ENCODE peak calls at places on chromosomes 3 and 15, in eight cellular contexts. One of them, this sample, is unnamed.

GRCh38 chr15:77118787-77119410 is 48.0 kb upstream of the TSPAN3 start:
- DNase-seq in heart left ventricle: no peak
- DNase-seq in trophoblast cell: peak
- DNase-seq in breast epithelium: no peak
- DNase-seq in Peyer's patch: no peak
- DNase-seq in ovary: no peak
- DNase-seq in stomach: peak
- DNase-seq in HFF-Myc: peak
- DNase-seq in this sample: no peak

GRCh38 chr3:147699175-147699838 is 290.1 kb downstream of the ZIC1 start:
- DNase-seq in heart left ventricle: no peak
- DNase-seq in trophoblast cell: peak
- DNase-seq in breast epithelium: no peak
- DNase-seq in Peyer's patch: no peak
- DNase-seq in ovary: no peak
- DNase-seq in stomach: no peak
- DNase-seq in HFF-Myc: no peak
- DNase-seq in this sample: no peak

GRCh38 chr15:50907866-50908208 is 646 bp upstream of the AP4E1 start:
- DNase-seq in heart left ventricle: peak
- DNase-seq in trophoblast cell: peak
- DNase-seq in breast epithelium: no peak
- DNase-seq in Peyer's patch: no peak
- DNase-seq in ovary: no peak
- DNase-seq in stomach: peak
- DNase-seq in HFF-Myc: no peak
- DNase-seq in this sample: no peak

GRCh38 chr3:15982667-15983145 is 184.9 kb upstream of the ANKRD28 start:
- DNase-seq in heart left ventricle: no peak
- DNase-seq in trophoblast cell: peak
- DNase-seq in breast epithelium: no peak
- DNase-seq in Peyer's patch: no peak
- DNase-seq in ovary: no peak
- DNase-seq in stomach: no peak
- DNase-seq in HFF-Myc: peak
- DNase-seq in this sample: peak

GRCh38 chr3:32082727-32083126 is 23.7 kb upstream of the GPD1L start:
- DNase-seq in heart left ventricle: no peak
- DNase-seq in trophoblast cell: no peak
- DNase-seq in breast epithelium: no peak
- DNase-seq in Peyer's patch: no peak
- DNase-seq in ovary: no peak
- DNase-seq in stomach: no peak
- DNase-seq in HFF-Myc: no peak
- DNase-seq in this sample: no peak

GRCh38 chr3:85342915-85343314 is 384.1 kb downstream of the CADM2 start:
- DNase-seq in heart left ventricle: no peak
- DNase-seq in trophoblast cell: peak
- DNase-seq in breast epithelium: no peak
- DNase-seq in Peyer's patch: no peak
- DNase-seq in ovary: no peak
- DNase-seq in stomach: no peak
- DNase-seq in HFF-Myc: no peak
- DNase-seq in this sample: no peak

GRCh38 chr3:98333989-98334606 is 19.6 kb upstream of the OR5K4 start:
- DNase-seq in heart left ventricle: no peak
- DNase-seq in trophoblast cell: peak
- DNase-seq in breast epithelium: no peak
- DNase-seq in Peyer's patch: no peak
- DNase-seq in ovary: no peak
- DNase-seq in stomach: no peak
- DNase-seq in HFF-Myc: peak
- DNase-seq in this sample: no peak

GRCh38 chr3:133894334-133895207 is 1.1 kb downstream of the RAB6B start:
- DNase-seq in heart left ventricle: no peak
- DNase-seq in trophoblast cell: peak
- DNase-seq in breast epithelium: no peak
- DNase-seq in Peyer's patch: no peak
- DNase-seq in ovary: no peak
- DNase-seq in stomach: no peak
- DNase-seq in HFF-Myc: no peak
- DNase-seq in this sample: no peak

GRCh38 chr3:71183544-71183943 is 400.0 kb downstream of the FOXP1 start:
- DNase-seq in heart left ventricle: no peak
- DNase-seq in trophoblast cell: no peak
- DNase-seq in breast epithelium: no peak
- DNase-seq in Peyer's patch: no peak
- DNase-seq in ovary: no peak
- DNase-seq in stomach: no peak
- DNase-seq in HFF-Myc: no peak
- DNase-seq in this sample: no peak

GRCh38 chr3:171953300-171954022 is 85.9 kb upstream of the FNDC3B start:
- DNase-seq in heart left ventricle: no peak
- DNase-seq in trophoblast cell: no peak
- DNase-seq in breast epithelium: no peak
- DNase-seq in Peyer's patch: no peak
- DNase-seq in ovary: no peak
- DNase-seq in stomach: no peak
- DNase-seq in HFF-Myc: no peak
- DNase-seq in this sample: no peak

GRCh38 chr3:11757441-11757875 is 89.2 kb downstream of the TAMM41 start:
- DNase-seq in heart left ventricle: no peak
- DNase-seq in trophoblast cell: peak
- DNase-seq in breast epithelium: no peak
- DNase-seq in Peyer's patch: no peak
- DNase-seq in ovary: no peak
- DNase-seq in stomach: no peak
- DNase-seq in HFF-Myc: no peak
- DNase-seq in this sample: no peak

GRCh38 chr3:125137432-125138033 is 75.0 kb downstream of the SLC12A8 start:
- DNase-seq in heart left ventricle: no peak
- DNase-seq in trophoblast cell: peak
- DNase-seq in breast epithelium: no peak
- DNase-seq in Peyer's patch: no peak
- DNase-seq in ovary: no peak
- DNase-seq in stomach: no peak
- DNase-seq in HFF-Myc: no peak
- DNase-seq in this sample: no peak

GRCh38 chr3:12370758-12371157 is 81.9 kb downstream of the PPARG start:
- DNase-seq in heart left ventricle: no peak
- DNase-seq in trophoblast cell: no peak
- DNase-seq in breast epithelium: no peak
- DNase-seq in Peyer's patch: no peak
- DNase-seq in ovary: no peak
- DNase-seq in stomach: no peak
- DNase-seq in HFF-Myc: peak
- DNase-seq in this sample: no peak

GRCh38 chr3:126132751-126133511 is 47.5 kb downstream of the ALDH1L1 start:
- DNase-seq in heart left ventricle: peak
- DNase-seq in trophoblast cell: peak
- DNase-seq in breast epithelium: peak
- DNase-seq in Peyer's patch: no peak
- DNase-seq in ovary: no peak
- DNase-seq in stomach: peak
- DNase-seq in HFF-Myc: no peak
- DNase-seq in this sample: no peak

GRCh38 chr15:44028349-44028748 is 166.7 kb downstream of the FRMD5 start:
- DNase-seq in heart left ventricle: no peak
- DNase-seq in trophoblast cell: no peak
- DNase-seq in breast epithelium: no peak
- DNase-seq in Peyer's patch: no peak
- DNase-seq in ovary: no peak
- DNase-seq in stomach: no peak
- DNase-seq in HFF-Myc: no peak
- DNase-seq in this sample: no peak

GRCh38 chr3:69890094-69890493 is 109.4 kb upstream of the SAMMSON start:
- DNase-seq in heart left ventricle: no peak
- DNase-seq in trophoblast cell: no peak
- DNase-seq in breast epithelium: no peak
- DNase-seq in Peyer's patch: no peak
- DNase-seq in ovary: no peak
- DNase-seq in stomach: no peak
- DNase-seq in HFF-Myc: no peak
- DNase-seq in this sample: no peak

GRCh38 chr3:31369637-31370036 is 163.1 kb upstream of the STT3B start:
- DNase-seq in heart left ventricle: no peak
- DNase-seq in trophoblast cell: no peak
- DNase-seq in breast epithelium: no peak
- DNase-seq in Peyer's patch: no peak
- DNase-seq in ovary: no peak
- DNase-seq in stomach: no peak
- DNase-seq in HFF-Myc: peak
- DNase-seq in this sample: no peak

GRCh38 chr3:63508305-63508704 is 144.2 kb upstream of the SNTN start:
- DNase-seq in heart left ventricle: no peak
- DNase-seq in trophoblast cell: peak
- DNase-seq in breast epithelium: no peak
- DNase-seq in Peyer's patch: no peak
- DNase-seq in ovary: no peak
- DNase-seq in stomach: no peak
- DNase-seq in HFF-Myc: no peak
- DNase-seq in this sample: no peak

GRCh38 chr15:100780208-100780800 is 99.3 kb upstream of the ALDH1A3 start:
- DNase-seq in heart left ventricle: no peak
- DNase-seq in trophoblast cell: no peak
- DNase-seq in breast epithelium: no peak
- DNase-seq in Peyer's patch: peak
- DNase-seq in ovary: peak
- DNase-seq in stomach: no peak
- DNase-seq in HFF-Myc: no peak
- DNase-seq in this sample: no peak

GRCh38 chr15:33729648-33730047 is 238.6 kb upstream of the CHRM5 start:
- DNase-seq in heart left ventricle: no peak
- DNase-seq in trophoblast cell: peak
- DNase-seq in breast epithelium: no peak
- DNase-seq in Peyer's patch: no peak
- DNase-seq in ovary: no peak
- DNase-seq in stomach: no peak
- DNase-seq in HFF-Myc: no peak
- DNase-seq in this sample: no peak

GRCh38 chr3:135237371-135237770 is 442.3 kb downstream of the EPHB1 start:
- DNase-seq in heart left ventricle: no peak
- DNase-seq in trophoblast cell: no peak
- DNase-seq in breast epithelium: no peak
- DNase-seq in Peyer's patch: no peak
- DNase-seq in ovary: no peak
- DNase-seq in stomach: no peak
- DNase-seq in HFF-Myc: no peak
- DNase-seq in this sample: no peak

GRCh38 chr3:135460273-135460672 is 505.3 kb upstream of the PPP2R3A start:
- DNase-seq in heart left ventricle: no peak
- DNase-seq in trophoblast cell: no peak
- DNase-seq in breast epithelium: no peak
- DNase-seq in Peyer's patch: no peak
- DNase-seq in ovary: no peak
- DNase-seq in stomach: no peak
- DNase-seq in HFF-Myc: no peak
- DNase-seq in this sample: no peak

GRCh38 chr3:13715961-13716360 is 163.9 kb downstream of the WNT7A start:
- DNase-seq in heart left ventricle: no peak
- DNase-seq in trophoblast cell: no peak
- DNase-seq in breast epithelium: peak
- DNase-seq in Peyer's patch: peak
- DNase-seq in ovary: peak
- DNase-seq in stomach: peak
- DNase-seq in HFF-Myc: no peak
- DNase-seq in this sample: peak

GRCh38 chr15:40763801-40764765 is at the start of gene GCHFR:
- DNase-seq in heart left ventricle: peak
- DNase-seq in trophoblast cell: peak
- DNase-seq in breast epithelium: peak
- DNase-seq in Peyer's patch: peak
- DNase-seq in ovary: peak
- DNase-seq in stomach: peak
- DNase-seq in HFF-Myc: no peak
- DNase-seq in this sample: peak

GRCh38 chr15:25183581-25184330 is 229.0 kb downstream of the SNRPN start:
- DNase-seq in heart left ventricle: peak
- DNase-seq in trophoblast cell: no peak
- DNase-seq in breast epithelium: no peak
- DNase-seq in Peyer's patch: peak
- DNase-seq in ovary: peak
- DNase-seq in stomach: no peak
- DNase-seq in HFF-Myc: no peak
- DNase-seq in this sample: peak

GRCh38 chr15:90883526-90883931 is 775 bp upstream of the FES start:
- DNase-seq in heart left ventricle: no peak
- DNase-seq in trophoblast cell: no peak
- DNase-seq in breast epithelium: no peak
- DNase-seq in Peyer's patch: peak
- DNase-seq in ovary: no peak
- DNase-seq in stomach: no peak
- DNase-seq in HFF-Myc: no peak
- DNase-seq in this sample: peak
- H3K4me3 ChIP-seq in heart left ventricle: peak
- H3K4me3 ChIP-seq in trophoblast cell: no peak
- H3K4me3 ChIP-seq in breast epithelium: peak
- H3K4me3 ChIP-seq in Peyer's patch: peak
- H3K4me3 ChIP-seq in ovary: peak
- H3K4me3 ChIP-seq in stomach: peak
- H3K4me3 ChIP-seq in HFF-Myc: no peak
- H3K4me3 ChIP-seq in this sample: no peak

GRCh38 chr15:67622110-67622509 is 79.6 kb downstream of the MAP2K5 start:
- DNase-seq in heart left ventricle: no peak
- DNase-seq in trophoblast cell: no peak
- DNase-seq in breast epithelium: no peak
- DNase-seq in Peyer's patch: no peak
- DNase-seq in ovary: no peak
- DNase-seq in stomach: no peak
- DNase-seq in HFF-Myc: no peak
- DNase-seq in this sample: no peak
- H3K4me3 ChIP-seq in heart left ventricle: no peak
- H3K4me3 ChIP-seq in trophoblast cell: no peak
- H3K4me3 ChIP-seq in breast epithelium: no peak
- H3K4me3 ChIP-seq in Peyer's patch: no peak
- H3K4me3 ChIP-seq in ovary: no peak
- H3K4me3 ChIP-seq in stomach: no peak
- H3K4me3 ChIP-seq in HFF-Myc: no peak
- H3K4me3 ChIP-seq in this sample: no peak

GRCh38 chr3:194330160-194330559 is 21.0 kb downstream of the CPN2 start:
- DNase-seq in heart left ventricle: no peak
- DNase-seq in trophoblast cell: no peak
- DNase-seq in breast epithelium: no peak
- DNase-seq in Peyer's patch: no peak
- DNase-seq in ovary: no peak
- DNase-seq in stomach: no peak
- DNase-seq in HFF-Myc: no peak
- DNase-seq in this sample: no peak
- H3K4me3 ChIP-seq in heart left ventricle: no peak
- H3K4me3 ChIP-seq in trophoblast cell: no peak
- H3K4me3 ChIP-seq in breast epithelium: no peak
- H3K4me3 ChIP-seq in Peyer's patch: no peak
- H3K4me3 ChIP-seq in ovary: no peak
- H3K4me3 ChIP-seq in stomach: no peak
- H3K4me3 ChIP-seq in HFF-Myc: no peak
- H3K4me3 ChIP-seq in this sample: no peak

DNA sequence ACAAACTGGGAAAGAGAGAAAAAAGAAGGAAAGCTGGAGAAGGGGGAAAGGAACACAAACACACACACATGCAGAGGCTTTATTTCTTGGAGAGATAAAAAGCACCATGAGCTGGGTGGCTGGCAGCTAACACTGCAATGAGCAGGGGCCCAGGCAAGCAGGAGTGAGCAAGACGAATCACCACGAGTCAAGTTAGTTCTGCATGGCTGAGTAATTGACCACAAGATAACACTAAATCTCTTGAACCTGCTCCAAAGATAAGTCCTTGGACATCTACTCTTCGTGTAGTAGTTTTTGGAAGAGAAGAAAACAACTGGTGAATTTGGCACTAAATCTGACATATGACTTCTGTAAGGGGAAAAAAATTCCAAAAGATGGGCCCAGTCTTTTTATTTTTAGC is 100.9 kb downstream of the MYO5A start:
- DNase-seq in heart left ventricle: no peak
- DNase-seq in trophoblast cell: no peak
- DNase-seq in breast epithelium: no peak
- DNase-seq in Peyer's patch: no peak
- DNase-seq in ovary: peak
- DNase-seq in stomach: no peak
- DNase-seq in HFF-Myc: peak
- DNase-seq in this sample: no peak
- H3K4me3 ChIP-seq in heart left ventricle: no peak
- H3K4me3 ChIP-seq in trophoblast cell: no peak
- H3K4me3 ChIP-seq in breast epithelium: no peak
- H3K4me3 ChIP-seq in Peyer's patch: no peak
- H3K4me3 ChIP-seq in ovary: no peak
- H3K4me3 ChIP-seq in stomach: no peak
- H3K4me3 ChIP-seq in HFF-Myc: no peak
- H3K4me3 ChIP-seq in this sample: no peak